ENCODE peak calls at places on chromosome 7, in nine cellular contexts. D is AG10803, F is right lobe of liver, M is H9, K is prostate gland, S is adrenal gland, V is ascending aorta, B is fibroblast of the aortic adventitia, C is choroid plexus epithelial cell. J is an unnamed sample.

GRCh38 chr7:97293031-97293430 is 175.5 kb downstream of the SDHAF3 start:
- DNase-seq in D (no peak), F (no peak), M (no peak), K (no peak), S (no peak), V (no peak), B (no peak), C (no peak), J (no peak)

GRCh38 chr7:121069346-121070100 is 81.0 kb downstream of the CPED1 start:
- DNase-seq in D (peak), F (no peak), M (no peak), K (peak), S (peak), V (peak), B (peak), C (peak), J (no peak)

GRCh38 chr7:40298421-40298820 is 163.6 kb downstream of the SUGCT start:
- DNase-seq in D (peak), F (no peak), M (no peak), K (no peak), S (no peak), V (no peak), B (peak), C (peak), J (no peak)

GRCh38 chr7:2460641-2461040 is 15.6 kb downstream of the GRIFIN start:
- DNase-seq in D (no peak), F (no peak), M (no peak), K (no peak), S (no peak), V (no peak), B (no peak), C (no peak), J (peak)

GRCh38 chr7:30703756-30704155 is 21.5 kb upstream of the CRHR2 start:
- DNase-seq in D (no peak), F (no peak), M (no peak), K (no peak), S (no peak), V (no peak), B (no peak), C (no peak), J (no peak)

GRCh38 chr7:2601907-2602735 is 29.7 kb upstream of the TTYH3 start:
- DNase-seq in D (no peak), F (no peak), M (no peak), K (no peak), S (no peak), V (no peak), B (no peak), C (no peak), J (no peak)

GRCh38 chr7:92149736-92150239 is 15.5 kb upstream of the CYP51A1 start:
- DNase-seq in D (no peak), F (no peak), M (no peak), K (no peak), S (no peak), V (no peak), B (no peak), C (no peak), J (no peak)

GRCh38 chr7:151008511-151009323 is 15.6 kb downstream of the ATG9B start:
- DNase-seq in D (peak), F (peak), M (peak), K (no peak), S (peak), V (no peak), B (peak), C (peak), J (no peak)

GRCh38 chr7:41247128-41247865 is 455.6 kb downstream of the INHBA start:
- DNase-seq in D (no peak), F (no peak), M (no peak), K (no peak), S (no peak), V (no peak), B (no peak), C (peak), J (no peak)

GRCh38 chr7:107660381-107661080 is at the start of gene SLC26A4:
- DNase-seq in D (no peak), F (no peak), M (no peak), K (no peak), S (no peak), V (no peak), B (no peak), C (no peak), J (no peak)

GRCh38 chr7:37385787-37386186 is 62.9 kb downstream of the ELMO1 start:
- DNase-seq in D (no peak), F (no peak), M (no peak), K (no peak), S (peak), V (peak), B (no peak), C (no peak), J (no peak)

GRCh38 chr7:8263048-8263447 is 1.1 kb upstream of the ICA1 start:
- DNase-seq in D (no peak), F (no peak), M (no peak), K (no peak), S (no peak), V (no peak), B (no peak), C (no peak), J (no peak)

GRCh38 chr7:94907420-94908203 is at the start of gene PPP1R9A:
- DNase-seq in D (no peak), F (peak), M (peak), K (peak), S (peak), V (no peak), B (no peak), C (no peak), J (no peak)
- TF ChIP-seq CTCF in D (no peak), F (peak), M (peak), K (peak), S (peak), V (peak), B (peak), C (peak), J (peak)

GRCh38 chr7:33762153-33762902 is 143.0 kb upstream of the BMPER start:
- DNase-seq in D (no peak), F (no peak), M (no peak), K (no peak), S (no peak), V (no peak), B (no peak), C (no peak), J (no peak)
- TF ChIP-seq CTCF in D (peak), F (no peak), M (no peak), K (no peak), S (no peak), V (no peak), B (no peak), C (peak), J (no peak)

GRCh38 chr7:98828368-98828767 is 41.4 kb downstream of the TMEM130 start:
- DNase-seq in D (no peak), F (no peak), M (no peak), K (no peak), S (no peak), V (no peak), B (no peak), C (no peak), J (no peak)
- TF ChIP-seq CTCF in D (no peak), F (no peak), M (no peak), K (no peak), S (no peak), V (no peak), B (no peak), C (no peak), J (no peak)

GRCh38 chr7:149067869-149068268 is 22.6 kb downstream of the ZNF786 start:
- DNase-seq in D (no peak), F (no peak), M (no peak), K (no peak), S (no peak), V (no peak), B (no peak), C (no peak), J (no peak)
- TF ChIP-seq CTCF in D (no peak), F (peak), M (peak), K (no peak), S (no peak), V (no peak), B (no peak), C (peak), J (no peak)

DNA sequence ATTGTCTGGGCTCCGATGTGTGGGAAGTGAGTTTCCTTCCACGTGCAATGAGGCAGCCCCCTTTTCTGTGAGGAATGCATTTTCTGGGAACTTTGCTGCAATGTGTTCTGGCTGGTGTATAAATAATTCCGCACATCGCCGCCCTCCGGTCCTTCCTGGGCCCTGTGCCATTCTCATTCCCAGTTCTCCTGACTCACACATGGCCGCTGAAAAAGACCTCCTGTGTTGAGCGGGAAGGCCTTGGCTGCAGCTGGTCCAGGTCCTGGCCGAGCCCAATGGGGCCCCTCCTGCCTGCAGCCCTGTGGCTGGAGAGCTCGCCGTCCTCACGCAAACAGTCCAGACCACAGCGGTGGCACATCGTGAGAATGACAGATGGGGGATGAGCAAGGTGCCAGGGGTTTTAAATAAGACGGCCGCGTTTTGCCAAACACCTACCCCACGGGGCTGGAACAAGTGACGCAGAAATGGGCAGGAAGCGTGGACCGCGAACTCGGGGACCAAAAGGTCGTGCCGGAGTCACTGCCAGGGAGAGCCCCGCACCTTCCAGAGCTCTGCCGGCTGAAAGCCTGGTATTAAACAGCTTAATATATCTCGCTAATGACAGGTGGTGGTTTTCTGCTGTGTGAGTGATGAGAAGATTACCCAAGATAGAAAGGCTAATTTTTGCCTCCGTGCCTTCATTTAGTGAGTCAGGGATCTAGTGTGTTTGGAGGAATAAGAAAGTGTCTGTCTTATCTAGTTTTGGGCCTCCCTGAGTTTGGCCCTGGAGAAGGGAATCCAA is 37.0 kb downstream of the FAM20C start:
- DNase-seq in D (peak), F (no peak), M (no peak), K (no peak), S (peak), V (peak), B (peak), C (peak), J (no peak)
- TF ChIP-seq CTCF in D (no peak), F (no peak), M (no peak), K (no peak), S (no peak), V (no peak), B (peak), C (peak), J (no peak)

GRCh38 chr7:81327468-81327867 is 408.6 kb upstream of the SEMA3C start:
- DNase-seq in D (no peak), F (no peak), M (no peak), K (no peak), S (no peak), V (no peak), B (peak), C (peak), J (no peak)
- TF ChIP-seq CTCF in D (no peak), F (no peak), M (no peak), K (no peak), S (no peak), V (no peak), B (no peak), C (no peak), J (no peak)

DNA sequence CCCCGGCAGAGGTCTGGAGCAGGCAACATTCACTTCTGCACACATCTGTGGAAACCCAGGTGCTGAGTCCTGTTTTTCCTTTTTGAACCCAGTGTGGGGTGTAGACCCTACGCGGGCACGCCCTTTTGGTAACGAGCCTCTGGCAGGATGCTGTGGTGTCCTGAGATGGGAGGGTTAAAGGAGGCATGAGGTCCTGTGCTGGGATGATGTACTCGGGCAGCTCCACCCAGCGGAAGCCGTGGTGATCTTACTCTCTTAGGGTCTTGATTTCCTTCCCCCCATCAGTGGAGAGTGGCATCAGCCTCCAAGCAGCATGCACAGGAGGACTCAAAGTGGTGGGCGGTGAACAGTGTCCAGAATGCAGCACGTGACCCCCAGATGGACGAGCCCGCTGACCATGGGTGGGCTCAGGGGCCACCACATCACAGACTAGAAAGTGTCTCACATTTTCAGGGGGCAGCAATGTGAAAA is 148.6 kb downstream of the DNAJB6 start:
- DNase-seq in D (no peak), F (peak), M (no peak), K (no peak), S (no peak), V (peak), B (no peak), C (no peak), J (peak)
- TF ChIP-seq CTCF in D (no peak), F (no peak), M (no peak), K (no peak), S (no peak), V (no peak), B (no peak), C (no peak), J (no peak)